ENCODE peak calls at places on chromosome 1, in four cellular contexts. H, U, K and S are unnamed samples.

GRCh38 chr1:157641177-157641576 is 43.3 kb upstream of the FCRL4 start:
- DNase-seq in H (no peak), U (no peak), K (no peak), S (no peak)

GRCh38 chr1:19563336-19564097 is 78.2 kb upstream of the CAPZB start:
- DNase-seq in H (no peak), U (peak; percentile 67), K (no peak), S (peak; percentile 27)

GRCh38 chr1:224114787-224115175 is 870 bp downstream of the FBXO28 start:
- DNase-seq in H (no peak), U (no peak), K (no peak), S (no peak)

GRCh38 chr1:46246548-46247432 is 773 bp upstream of the RAD54L start:
- DNase-seq in H (no peak), U (peak; percentile 44), K (peak; percentile 70), S (no peak)

GRCh38 chr1:184965889-184966860 is 8.1 kb downstream of the NIBAN1 start:
- DNase-seq in H (no peak), U (no peak), K (no peak), S (no peak)

GRCh38 chr1:38549191-38549590 is 310.4 kb downstream of the RRAGC start:
- DNase-seq in H (no peak), U (no peak), K (no peak), S (no peak)

GRCh38 chr1:9960705-9961562 is 17.7 kb downstream of the NMNAT1 start:
- DNase-seq in H (no peak), U (no peak), K (peak; percentile 61), S (no peak)

GRCh38 chr1:41314781-41315481 is 46.3 kb upstream of the FOXO6 start:
- DNase-seq in H (peak; percentile 36), U (no peak), K (no peak), S (peak; percentile 9)

GRCh38 chr1:228150458-228151169 is 884 bp downstream of the GJC2 start:
- DNase-seq in H (no peak), U (peak; percentile 68), K (no peak), S (no peak)

GRCh38 chr1:206075786-206076725 is 23.1 kb downstream of the RHEX start:
- DNase-seq in H (peak; percentile 56), U (no peak), K (peak; percentile 24), S (no peak)

DNA sequence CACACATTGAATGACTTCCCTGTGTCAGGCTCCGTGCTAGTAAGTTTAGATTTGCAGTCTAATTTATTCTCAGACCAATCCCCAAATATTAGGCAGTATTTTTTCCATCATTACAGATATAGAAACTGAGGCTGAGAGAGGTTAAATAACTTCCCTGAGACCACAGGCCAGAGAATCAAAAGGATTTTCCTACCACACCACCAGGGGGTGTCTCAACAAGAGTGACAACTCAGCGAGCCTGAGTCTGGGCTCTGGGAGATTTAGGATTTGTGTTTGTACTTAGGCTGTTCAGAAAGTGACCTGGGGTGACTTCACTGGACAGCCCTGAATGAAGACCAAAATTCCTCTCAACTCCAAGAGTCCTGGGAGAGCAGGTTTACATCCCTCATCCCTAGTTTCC is 13.3 kb upstream of the LCE5A start:
- DNase-seq in H (no peak), U (no peak), K (peak; percentile 9), S (no peak)
- TF ChIP-seq CTCF in H (no peak), U (no peak), K (peak; percentile 27), S (no peak)

DNA sequence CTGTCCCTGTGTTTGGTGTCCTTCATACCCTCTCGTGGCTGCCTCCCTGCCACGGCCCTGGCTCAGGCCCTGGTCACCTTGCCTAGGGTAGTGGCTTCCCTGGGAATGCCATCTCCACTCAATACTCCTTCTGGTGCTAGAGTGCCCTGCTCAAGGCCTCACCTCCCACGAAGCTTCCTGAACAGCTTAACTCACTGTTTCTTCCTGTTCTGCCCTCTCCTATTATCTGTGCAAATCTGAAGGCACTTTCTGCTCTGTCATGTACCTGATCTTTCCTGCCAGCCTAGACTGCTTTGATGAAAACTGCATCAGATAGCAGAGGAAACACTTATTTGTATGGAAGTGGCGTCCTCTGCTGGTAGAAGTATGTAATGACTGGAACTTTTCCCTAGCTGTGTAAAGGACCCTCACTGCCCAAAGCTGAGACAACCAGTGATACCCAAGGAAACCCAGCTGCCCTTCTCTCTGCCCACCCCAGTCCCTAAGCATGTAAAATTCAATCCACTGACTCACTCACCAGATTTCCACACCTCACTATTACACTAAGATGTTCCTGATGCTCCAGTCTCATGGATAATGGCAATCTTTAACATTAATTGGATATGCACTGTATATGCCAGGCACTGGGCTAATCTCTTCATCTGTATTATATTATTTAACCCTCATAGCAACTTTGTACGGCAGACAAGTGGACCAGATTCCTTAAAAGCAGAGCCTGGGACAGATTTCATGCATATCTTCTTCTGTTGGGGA is 36.2 kb upstream of the BTG2 start:
- DNase-seq in H (peak; percentile 7), U (no peak), K (peak; percentile 84), S (no peak)
- TF ChIP-seq CTCF in H (peak; percentile 80), U (peak; percentile 92), K (peak; percentile 99), S (peak; percentile 91)

DNA sequence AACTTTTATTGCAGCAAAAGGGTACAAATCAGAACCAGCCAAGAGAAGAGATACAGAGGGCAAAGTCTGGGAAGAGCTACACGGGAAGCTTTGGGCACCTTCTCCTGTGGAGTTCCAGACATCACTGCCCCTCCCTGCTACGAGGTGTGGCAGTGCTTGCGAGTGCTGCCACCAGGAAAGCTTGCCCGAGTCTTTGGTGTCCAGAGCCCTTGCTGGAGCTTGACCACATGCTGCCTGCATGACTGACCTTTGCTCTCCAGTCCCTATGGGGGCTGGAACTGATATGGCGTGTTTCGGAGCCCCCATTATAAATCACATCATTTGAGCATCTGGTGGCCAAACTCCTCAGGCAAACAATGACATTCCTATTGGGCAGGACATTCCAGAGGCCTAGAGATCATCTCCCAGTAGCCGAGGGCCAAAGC is 23.5 kb downstream of the PLEKHO1 start:
- DNase-seq in H (no peak), U (no peak), K (no peak), S (no peak)
- TF ChIP-seq CTCF in H (no peak), U (no peak), K (no peak), S (no peak)

GRCh38 chr1:183246436-183246835 is 60.4 kb downstream of the LAMC2 start:
- DNase-seq in H (no peak), U (no peak), K (no peak), S (no peak)

GRCh38 chr1:183247484-183247883 is 61.4 kb downstream of the LAMC2 start:
- DNase-seq in H (no peak), U (no peak), K (no peak), S (no peak)

GRCh38 chr1:183247066-183247465 is 61.0 kb downstream of the LAMC2 start:
- DNase-seq in H (no peak), U (no peak), K (no peak), S (no peak)

GRCh38 chr1:183248989-183249691 is 63.1 kb downstream of the LAMC2 start:
- DNase-seq in H (no peak), U (no peak), K (peak; percentile 82), S (no peak)

DNA sequence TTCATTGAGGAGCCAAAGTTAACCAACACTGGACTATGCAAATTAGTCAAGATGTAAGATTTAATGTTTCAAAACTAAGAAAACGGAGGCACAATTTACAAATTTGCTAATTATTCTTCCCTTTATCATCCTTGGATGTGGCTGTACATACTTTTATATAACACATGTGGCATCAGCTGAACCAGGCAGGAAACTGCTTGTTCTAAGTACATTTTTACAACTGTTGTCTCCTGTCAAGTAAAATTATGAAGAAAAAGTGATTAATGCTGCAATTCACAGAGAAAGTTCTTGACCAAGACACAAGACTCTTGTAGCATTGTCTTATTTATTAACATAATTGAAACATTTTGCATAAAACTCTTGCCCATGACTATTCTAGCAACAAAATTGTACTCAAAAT is 61.9 kb downstream of the LAMC2 start:
- DNase-seq in H (no peak), U (no peak), K (no peak), S (no peak)
- TF ChIP-seq CTCF in H (no peak), U (no peak), K (no peak), S (no peak)

GRCh38 chr1:31633117-31633516 is 11.6 kb downstream of the PEF1 start:
- DNase-seq in H (no peak), U (no peak), K (peak; percentile 26), S (peak; percentile 53)
- TF ChIP-seq CTCF in H (peak; percentile 45), U (peak; percentile 53), K (peak; percentile 35), S (peak; percentile 18)

GRCh38 chr1:67802565-67802964 is 30.7 kb downstream of the GNG12 start:
- DNase-seq in H (no peak), U (no peak), K (no peak), S (no peak)

GRCh38 chr1:67803380-67804279 is 29.6 kb downstream of the GNG12 start:
- DNase-seq in H (no peak), U (no peak), K (no peak), S (no peak)

GRCh38 chr1:67801903-67802302 is 31.4 kb downstream of the GNG12 start:
- DNase-seq in H (no peak), U (no peak), K (no peak), S (no peak)

GRCh38 chr1:67807282-67807681 is 26.0 kb downstream of the GNG12 start:
- DNase-seq in H (no peak), U (no peak), K (no peak), S (no peak)

GRCh38 chr1:67804710-67805109 is 28.6 kb downstream of the GNG12 start:
- DNase-seq in H (no peak), U (no peak), K (no peak), S (no peak)
- TF ChIP-seq CTCF in H (no peak), U (no peak), K (no peak), S (no peak)